ENCODE peak calls at places on chromosomes 1 and 21, in seven cellular contexts. One of them, this sample, is unnamed. For H3K36me3, the result is how much of the 10 kb centered on the place peaks cover.

GRCh38 chr1:111191496-111191895 is 8.9 kb downstream of the DENND2D start:
- DNase-seq in breast epithelium: no peak
- DNase-seq in HCT116: no peak
- DNase-seq in body of pancreas: no peak
- DNase-seq in stomach: no peak
- DNase-seq in ovary: no peak
- DNase-seq in heart left ventricle: no peak
- DNase-seq in this sample: no peak

GRCh38 chr1:15703562-15703961 is 19.4 kb downstream of the PLEKHM2 start:
- DNase-seq in breast epithelium: no peak
- DNase-seq in HCT116: no peak
- DNase-seq in body of pancreas: peak
- DNase-seq in stomach: peak
- DNase-seq in ovary: peak
- DNase-seq in heart left ventricle: peak
- DNase-seq in this sample: no peak

GRCh38 chr1:199545780-199546179 is 481.7 kb upstream of the NR5A2 start:
- DNase-seq in breast epithelium: no peak
- DNase-seq in HCT116: peak
- DNase-seq in body of pancreas: peak
- DNase-seq in stomach: no peak
- DNase-seq in ovary: no peak
- DNase-seq in heart left ventricle: no peak
- DNase-seq in this sample: no peak

GRCh38 chr1:17244826-17245740 is 3.8 kb upstream of the PADI3 start:
- DNase-seq in breast epithelium: no peak
- DNase-seq in HCT116: no peak
- DNase-seq in body of pancreas: no peak
- DNase-seq in stomach: no peak
- DNase-seq in ovary: no peak
- DNase-seq in heart left ventricle: no peak
- DNase-seq in this sample: no peak

GRCh38 chr1:113530021-113530420 is 139.7 kb downstream of the MAGI3 start:
- DNase-seq in breast epithelium: no peak
- DNase-seq in HCT116: no peak
- DNase-seq in body of pancreas: no peak
- DNase-seq in stomach: no peak
- DNase-seq in ovary: no peak
- DNase-seq in heart left ventricle: no peak
- DNase-seq in this sample: no peak

GRCh38 chr1:233490488-233490887 is 123.4 kb upstream of the KCNK1 start:
- DNase-seq in breast epithelium: no peak
- DNase-seq in HCT116: no peak
- DNase-seq in body of pancreas: peak
- DNase-seq in stomach: no peak
- DNase-seq in ovary: no peak
- DNase-seq in heart left ventricle: no peak
- DNase-seq in this sample: no peak

GRCh38 chr1:231653611-231654010 is 27.0 kb downstream of the DISC1 start:
- DNase-seq in breast epithelium: no peak
- DNase-seq in HCT116: no peak
- DNase-seq in body of pancreas: no peak
- DNase-seq in stomach: no peak
- DNase-seq in ovary: no peak
- DNase-seq in heart left ventricle: no peak
- DNase-seq in this sample: no peak

GRCh38 chr1:175597206-175597605 is 146.2 kb downstream of the TNR start:
- DNase-seq in breast epithelium: no peak
- DNase-seq in HCT116: no peak
- DNase-seq in body of pancreas: no peak
- DNase-seq in stomach: no peak
- DNase-seq in ovary: no peak
- DNase-seq in heart left ventricle: no peak
- DNase-seq in this sample: no peak

GRCh38 chr1:114336360-114336759 is 174.6 kb downstream of the TRIM33 start:
- DNase-seq in breast epithelium: no peak
- DNase-seq in HCT116: no peak
- DNase-seq in body of pancreas: no peak
- DNase-seq in stomach: no peak
- DNase-seq in ovary: no peak
- DNase-seq in heart left ventricle: no peak
- DNase-seq in this sample: no peak

GRCh38 chr21:25934771-25935224 is 200.0 kb downstream of the GABPA start:
- DNase-seq in breast epithelium: peak
- DNase-seq in HCT116: no peak
- DNase-seq in body of pancreas: peak
- DNase-seq in stomach: peak
- DNase-seq in ovary: no peak
- DNase-seq in heart left ventricle: peak
- DNase-seq in this sample: no peak

GRCh38 chr1:101238041-101238515 is 1.3 kb downstream of the S1PR1 start:
- DNase-seq in breast epithelium: no peak
- DNase-seq in HCT116: no peak
- DNase-seq in body of pancreas: no peak
- DNase-seq in stomach: no peak
- DNase-seq in ovary: no peak
- DNase-seq in heart left ventricle: no peak
- DNase-seq in this sample: peak

GRCh38 chr1:117235863-117236465 is 25.2 kb upstream of the VTCN1 start:
- DNase-seq in breast epithelium: no peak
- DNase-seq in HCT116: no peak
- DNase-seq in body of pancreas: no peak
- DNase-seq in stomach: no peak
- DNase-seq in ovary: no peak
- DNase-seq in heart left ventricle: peak
- DNase-seq in this sample: no peak

GRCh38 chr1:108817016-108817415 is 39.9 kb downstream of the AKNAD1 start:
- DNase-seq in breast epithelium: no peak
- DNase-seq in HCT116: no peak
- DNase-seq in body of pancreas: peak
- DNase-seq in stomach: no peak
- DNase-seq in ovary: no peak
- DNase-seq in heart left ventricle: peak
- DNase-seq in this sample: no peak

GRCh38 chr1:2985121-2985561 is 36.1 kb upstream of the ACTRT2 start:
- DNase-seq in breast epithelium: peak
- DNase-seq in HCT116: no peak
- DNase-seq in body of pancreas: no peak
- DNase-seq in stomach: no peak
- DNase-seq in ovary: no peak
- DNase-seq in heart left ventricle: peak
- DNase-seq in this sample: peak

GRCh38 chr1:114310771-114311251 is 157.1 kb upstream of the SYT6 start:
- DNase-seq in breast epithelium: no peak
- DNase-seq in HCT116: no peak
- DNase-seq in body of pancreas: peak
- DNase-seq in stomach: no peak
- DNase-seq in ovary: peak
- DNase-seq in heart left ventricle: no peak
- DNase-seq in this sample: no peak

GRCh38 chr1:26387447-26387846 is 14.9 kb upstream of the ZNF683 start:
- DNase-seq in breast epithelium: no peak
- DNase-seq in HCT116: peak
- DNase-seq in body of pancreas: no peak
- DNase-seq in stomach: no peak
- DNase-seq in ovary: no peak
- DNase-seq in heart left ventricle: no peak
- DNase-seq in this sample: peak

DNA sequence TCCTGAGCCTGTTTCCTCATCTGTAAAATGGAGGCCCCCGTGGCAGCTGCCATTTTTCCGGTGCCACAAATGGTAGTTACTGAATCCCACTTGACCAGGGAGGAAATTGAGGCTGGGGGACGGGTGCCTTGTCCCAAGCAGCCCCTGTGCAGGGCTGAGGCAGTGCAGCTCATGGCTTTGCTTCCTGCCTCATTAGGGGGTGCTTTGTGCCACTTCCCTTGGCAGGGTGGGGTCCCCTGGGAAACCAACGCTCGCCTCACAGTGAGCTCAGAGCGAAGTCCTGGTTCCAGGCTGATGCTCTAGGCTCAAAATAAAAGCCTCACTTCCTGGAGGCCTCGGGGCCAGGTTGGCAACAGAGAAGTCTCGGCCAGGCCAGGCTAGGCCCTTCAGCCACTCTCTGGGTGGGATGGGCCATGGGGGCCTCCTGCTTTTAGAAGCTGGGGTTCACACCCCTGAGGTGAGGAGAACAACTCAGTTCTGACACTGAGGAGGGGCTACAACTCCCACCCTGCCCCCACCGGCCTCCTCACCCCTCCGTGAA is 6.8 kb downstream of the LAPTM5 start:
- DNase-seq in breast epithelium: no peak
- DNase-seq in HCT116: no peak
- DNase-seq in body of pancreas: no peak
- DNase-seq in stomach: no peak
- DNase-seq in ovary: no peak
- DNase-seq in heart left ventricle: no peak
- DNase-seq in this sample: peak
- H3K4me3 ChIP-seq in breast epithelium: no peak
- H3K4me3 ChIP-seq in HCT116: no peak
- H3K4me3 ChIP-seq in body of pancreas: no peak
- H3K4me3 ChIP-seq in stomach: no peak
- H3K4me3 ChIP-seq in ovary: no peak
- H3K4me3 ChIP-seq in heart left ventricle: no peak
- H3K4me3 ChIP-seq in this sample: no peak

DNA sequence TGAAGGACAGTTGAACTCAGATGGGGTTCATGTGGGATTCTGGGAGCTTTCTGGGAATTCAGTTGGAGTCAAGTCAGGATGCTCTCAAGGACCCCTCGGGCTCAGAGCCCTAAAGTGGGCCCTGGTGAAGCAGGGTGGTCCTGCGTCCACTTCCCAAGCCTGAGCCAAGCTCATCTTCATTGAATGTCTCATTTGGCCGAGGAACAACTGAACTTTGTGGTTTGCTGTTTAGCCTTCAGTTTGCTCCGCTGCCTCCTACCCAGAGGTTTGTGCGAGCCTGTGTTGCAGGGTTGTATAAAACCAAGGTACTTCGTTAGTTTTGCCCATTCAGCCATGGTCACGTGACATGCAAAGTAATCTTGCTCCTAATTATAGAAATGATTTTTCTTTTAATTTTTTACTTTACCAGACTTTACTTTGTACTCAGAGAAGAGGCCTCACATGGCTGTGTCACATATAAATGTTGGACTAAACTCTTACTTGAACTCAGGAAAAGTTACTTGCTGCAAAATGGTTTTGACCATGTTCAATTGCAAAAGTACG is 49.7 kb downstream of the B3GALT5 start:
- DNase-seq in breast epithelium: no peak
- DNase-seq in HCT116: no peak
- DNase-seq in body of pancreas: no peak
- DNase-seq in stomach: no peak
- DNase-seq in ovary: no peak
- DNase-seq in heart left ventricle: no peak
- DNase-seq in this sample: no peak
- H3K36me3 ChIP-seq in breast epithelium: under half
- H3K36me3 ChIP-seq in HCT116: under half
- H3K36me3 ChIP-seq in body of pancreas: under half
- H3K36me3 ChIP-seq in stomach: under half
- H3K36me3 ChIP-seq in ovary: under half
- H3K36me3 ChIP-seq in heart left ventricle: under half
- H3K36me3 ChIP-seq in this sample: under half

DNA sequence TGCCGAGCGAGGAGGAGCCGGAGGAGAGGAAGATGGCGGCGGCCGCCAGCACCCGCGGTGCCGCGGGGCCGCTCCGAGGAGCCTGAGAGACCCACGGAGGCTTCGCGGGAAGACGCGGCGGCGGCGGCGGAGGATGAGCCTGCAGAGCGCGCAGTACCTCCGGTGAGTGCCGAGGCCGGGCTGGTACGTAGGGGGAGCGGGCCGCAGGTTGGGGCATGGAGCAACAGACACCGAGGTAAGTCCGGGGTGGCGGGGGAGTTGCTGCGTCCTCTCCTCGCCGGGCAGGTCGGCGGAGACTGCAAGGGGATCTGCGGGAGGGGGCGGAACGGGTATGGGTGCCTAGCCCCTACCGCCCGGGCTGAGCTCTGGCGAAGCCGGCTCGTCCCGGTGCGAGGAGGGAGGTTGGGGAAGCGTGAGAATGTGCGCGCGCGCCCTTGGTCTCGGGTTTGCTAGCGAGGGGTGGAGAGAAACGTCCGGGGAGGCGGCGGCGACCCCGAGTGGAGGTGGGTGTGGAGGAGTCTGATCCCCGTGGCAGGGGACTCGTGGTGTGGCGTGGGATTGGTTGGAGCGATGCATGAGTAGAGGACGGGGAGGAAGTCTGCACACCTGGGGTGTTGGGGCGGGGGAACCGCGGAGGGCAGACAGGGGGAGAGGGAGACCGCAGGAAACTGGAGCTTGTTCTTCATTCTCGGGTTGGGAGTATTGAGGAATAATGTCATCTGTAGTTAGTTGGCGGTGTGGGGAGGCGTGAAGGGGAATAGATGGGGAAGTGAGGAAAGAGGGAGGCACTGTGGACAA is at the start of gene SMG7:
- DNase-seq in breast epithelium: peak
- DNase-seq in HCT116: no peak
- DNase-seq in body of pancreas: peak
- DNase-seq in stomach: peak
- DNase-seq in ovary: peak
- DNase-seq in heart left ventricle: no peak
- DNase-seq in this sample: peak
- TF ChIP-seq POLR2A in breast epithelium: no peak
- TF ChIP-seq POLR2A in HCT116: peak
- TF ChIP-seq POLR2A in body of pancreas: peak
- TF ChIP-seq POLR2A in stomach: no peak
- TF ChIP-seq POLR2A in ovary: no peak
- TF ChIP-seq POLR2A in heart left ventricle: no peak
- TF ChIP-seq POLR2A in this sample: no peak

GRCh38 chr1:178976541-178976940 is 49.2 kb upstream of the FAM20B start:
- DNase-seq in breast epithelium: no peak
- DNase-seq in HCT116: no peak
- DNase-seq in body of pancreas: no peak
- DNase-seq in stomach: no peak
- DNase-seq in ovary: no peak
- DNase-seq in heart left ventricle: no peak
- DNase-seq in this sample: no peak

GRCh38 chr1:178970184-178970583 is 55.5 kb upstream of the FAM20B start:
- DNase-seq in breast epithelium: no peak
- DNase-seq in HCT116: no peak
- DNase-seq in body of pancreas: no peak
- DNase-seq in stomach: no peak
- DNase-seq in ovary: no peak
- DNase-seq in heart left ventricle: no peak
- DNase-seq in this sample: no peak

GRCh38 chr1:178969226-178969987 is 56.3 kb upstream of the FAM20B start:
- DNase-seq in breast epithelium: no peak
- DNase-seq in HCT116: no peak
- DNase-seq in body of pancreas: no peak
- DNase-seq in stomach: no peak
- DNase-seq in ovary: no peak
- DNase-seq in heart left ventricle: no peak
- DNase-seq in this sample: no peak

DNA sequence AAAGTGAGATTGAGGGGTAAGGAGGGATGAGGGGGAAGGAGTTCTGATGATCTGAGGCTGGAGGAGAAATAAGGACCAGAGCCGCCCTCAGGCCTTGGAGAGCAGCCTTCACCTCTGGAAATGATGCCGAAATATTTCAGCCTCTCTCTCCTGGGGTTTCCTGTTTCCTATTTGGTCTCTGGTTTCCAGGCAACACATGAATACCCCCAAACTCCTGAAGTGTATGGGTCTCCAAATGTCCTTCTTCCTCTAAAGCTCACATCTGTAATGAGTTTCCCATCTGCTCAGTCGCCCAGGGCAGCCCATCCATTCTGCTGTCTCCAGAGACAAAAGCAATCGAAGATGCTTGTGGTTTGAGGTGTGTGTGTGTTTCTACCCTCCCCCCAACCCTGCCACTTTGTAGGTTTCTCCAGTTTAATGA is 52.0 kb upstream of the FAM20B start:
- DNase-seq in breast epithelium: no peak
- DNase-seq in HCT116: no peak
- DNase-seq in body of pancreas: no peak
- DNase-seq in stomach: no peak
- DNase-seq in ovary: no peak
- DNase-seq in heart left ventricle: no peak
- DNase-seq in this sample: no peak
- H3K4me3 ChIP-seq in breast epithelium: no peak
- H3K4me3 ChIP-seq in HCT116: no peak
- H3K4me3 ChIP-seq in body of pancreas: no peak
- H3K4me3 ChIP-seq in stomach: no peak
- H3K4me3 ChIP-seq in ovary: no peak
- H3K4me3 ChIP-seq in heart left ventricle: no peak
- H3K4me3 ChIP-seq in this sample: no peak